ENCODE peak calls at places on chromosomes 11 and 22, in ten cellular contexts. C is stomach; I is H1; V is CD4-positive, alpha-beta memory T cell; Q is iPS DF 6.9; S is HCT116; K is thoracic aorta; M is SK-N-SH; D is kidney epithelial cell; J is heart left ventricle. Y is an unnamed sample. For H3K36me3, the result is how much of the 10 kb centered on the place peaks cover.

GRCh38 chr11:298406-299065 is 790 bp downstream of the IFITM5 start:
- DNase-seq in K (no peak), V (no peak), M (no peak), C (no peak), S (no peak), I (no peak), Q (no peak), J (peak), D (no peak), Y (peak)

GRCh38 chr22:41380993-41381328 is 781 bp upstream of the TEF start:
- DNase-seq in M (no peak), D (peak), J (peak), Q (no peak), S (peak), K (peak), V (no peak), C (peak), I (no peak), Y (no peak)

GRCh38 chr22:48823941-48824340 is 1003.7 kb downstream of the BRD1 start:
- DNase-seq in C (no peak), K (no peak), D (no peak), Q (no peak), M (no peak), V (no peak), J (no peak), S (no peak), I (no peak), Y (peak)

GRCh38 chr22:25202290-25202921 is 2.7 kb downstream of the CRYBB3 start:
- DNase-seq in C (peak), I (peak), Q (peak), S (peak), V (peak), M (peak), K (no peak), D (no peak), J (peak), Y (peak)

GRCh38 chr11:101960231-101960630 is 43.9 kb upstream of the ANGPTL5 start:
- DNase-seq in Q (no peak), M (no peak), K (no peak), I (no peak), D (no peak), J (no peak), V (no peak), S (no peak), C (no peak), Y (no peak)

GRCh38 chr11:77126861-77127673 is 979 bp upstream of the MYO7A start:
- DNase-seq in K (no peak), D (no peak), C (peak), Q (peak), J (peak), V (peak), S (no peak), I (peak), M (peak), Y (peak)

GRCh38 chr22:49933236-49933921 is 14.9 kb downstream of the CRELD2 start:
- DNase-seq in K (no peak), Q (no peak), V (no peak), I (no peak), J (peak), D (no peak), C (peak), M (peak), S (no peak), Y (peak)

GRCh38 chr22:28759861-28760560 is 12.5 kb upstream of the CCDC117 start:
- DNase-seq in Q (peak), I (no peak), M (no peak), K (no peak), C (no peak), D (no peak), J (no peak), S (no peak), V (no peak), Y (peak)

GRCh38 chr11:503179-503981 is 3.7 kb downstream of the RNH1 start:
- DNase-seq in S (no peak), D (no peak), J (peak), C (no peak), M (no peak), K (no peak), Q (no peak), V (no peak), I (no peak), Y (no peak)

GRCh38 chr11:131910491-131911387 is 540.3 kb downstream of the NTM start:
- DNase-seq in K (no peak), S (no peak), V (no peak), Q (no peak), J (no peak), D (no peak), C (no peak), I (peak), M (peak), Y (peak)

GRCh38 chr22:39818050-39818449 is 75.5 kb downstream of the ENTHD1 start:
- DNase-seq in M (no peak), J (no peak), Q (no peak), D (no peak), K (no peak), C (no peak), I (no peak), S (no peak), V (no peak), Y (no peak)

GRCh38 chr11:1258401-1259075 is 35.7 kb downstream of the MUC5B start:
- DNase-seq in I (no peak), D (no peak), K (no peak), J (no peak), Q (no peak), V (no peak), M (no peak), S (no peak), C (no peak), Y (no peak)

GRCh38 chr11:72685560-72686480 is 11.6 kb upstream of the PDE2A start:
- DNase-seq in M (peak), S (no peak), V (no peak), D (no peak), J (peak), C (no peak), Q (no peak), K (no peak), I (no peak), Y (no peak)

GRCh38 chr11:82557274-82557673 is 176.4 kb downstream of the FAM181B start:
- DNase-seq in I (no peak), D (no peak), V (no peak), C (no peak), J (peak), M (no peak), S (no peak), Q (no peak), K (no peak), Y (no peak)

GRCh38 chr11:122697636-122698167 is 42.2 kb downstream of the UBASH3B start:
- DNase-seq in K (no peak), Q (no peak), S (no peak), V (peak), I (no peak), D (peak), J (no peak), M (no peak), C (no peak), Y (no peak)

GRCh38 chr11:45593992-45594391 is 71.4 kb downstream of the CHST1 start:
- DNase-seq in S (peak), J (no peak), M (peak), K (no peak), V (no peak), D (no peak), C (no peak), Q (no peak), I (no peak), Y (peak)

GRCh38 chr11:68812526-68812925 is 29.2 kb downstream of the CPT1A start:
- DNase-seq in V (no peak), D (no peak), C (no peak), M (no peak), J (peak), Q (no peak), K (no peak), S (no peak), I (no peak), Y (no peak)

GRCh38 chr11:71379722-71380121 is 68.5 kb downstream of the DHCR7 start:
- DNase-seq in C (no peak), K (no peak), D (no peak), J (no peak), S (no peak), M (no peak), V (no peak), I (no peak), Q (no peak), Y (no peak)

GRCh38 chr11:2304156-2305139 is 2.6 kb downstream of the TSPAN32 start:
- DNase-seq in I (peak), M (peak), S (no peak), Q (no peak), J (no peak), D (no peak), K (no peak), V (no peak), C (peak), Y (peak)

GRCh38 chr11:116472661-116473060 is 300.1 kb downstream of the BUD13 start:
- DNase-seq in V (no peak), I (no peak), C (no peak), K (no peak), S (no peak), Q (no peak), J (no peak), D (no peak), M (no peak), Y (no peak)

GRCh38 chr22:22099833-22100812 is 117.5 kb upstream of the TOP3B start:
- DNase-seq in J (no peak), V (no peak), I (no peak), K (no peak), S (peak), M (no peak), D (no peak), Q (no peak), C (no peak), Y (peak)

GRCh38 chr22:27726344-27726725 is 75.2 kb downstream of the MN1 start:
- DNase-seq in Q (no peak), I (no peak), K (no peak), V (no peak), J (no peak), M (no peak), S (no peak), D (no peak), C (no peak), Y (no peak)

GRCh38 chr22:20458530-20459151 is 21.0 kb upstream of the SCARF2 start:
- DNase-seq in M (no peak), K (no peak), D (no peak), J (no peak), V (no peak), C (no peak), S (no peak), Q (no peak), I (no peak), Y (no peak)

GRCh38 chr11:106581399-106581798 is 436.9 kb downstream of the GUCY1A2 start:
- DNase-seq in Q (no peak), J (no peak), D (no peak), S (no peak), M (no peak), V (no peak), K (no peak), C (peak), I (no peak), Y (no peak)

GRCh38 chr11:134226806-134227325 is 2.4 kb downstream of the VPS26B start:
- DNase-seq in I (no peak), V (no peak), J (no peak), M (no peak), C (no peak), D (no peak), Q (no peak), S (no peak), K (no peak), Y (no peak)

GRCh38 chr11:130674686-130675085 is 226.2 kb downstream of the ADAMTS15 start:
- DNase-seq in D (no peak), J (no peak), K (no peak), M (no peak), C (no peak), I (no peak), Q (no peak), S (no peak), V (no peak), Y (no peak)

GRCh38 chr11:115316682-115317081 is 187.5 kb downstream of the CADM1 start:
- DNase-seq in K (no peak), S (no peak), Q (no peak), C (no peak), I (no peak), M (no peak), D (no peak), J (no peak), V (no peak), Y (no peak)

GRCh38 chr22:23793326-23793725 is 6.6 kb downstream of the SMARCB1 start:
- DNase-seq in M (peak), V (no peak), K (no peak), J (no peak), Q (no peak), D (no peak), C (no peak), I (no peak), S (no peak), Y (peak)

GRCh38 chr22:23800297-23801237 is 13.8 kb downstream of the SMARCB1 start:
- DNase-seq in Q (no peak), S (no peak), I (no peak), K (no peak), C (no peak), V (no peak), D (no peak), M (no peak), J (no peak), Y (peak)

GRCh38 chr22:23791737-23792645 is 5.2 kb downstream of the SMARCB1 start:
- DNase-seq in Q (no peak), K (no peak), S (no peak), C (no peak), D (no peak), I (no peak), J (no peak), V (no peak), M (peak), Y (peak)

GRCh38 chr22:23801238-23801821 is 14.6 kb downstream of the SMARCB1 start:
- DNase-seq in Q (no peak), D (no peak), I (no peak), S (no peak), J (no peak), V (no peak), M (no peak), C (no peak), K (no peak), Y (peak)

GRCh38 chr22:23796461-23796860 is 9.7 kb downstream of the SMARCB1 start:
- DNase-seq in J (no peak), K (no peak), M (peak), Q (no peak), S (no peak), D (no peak), V (no peak), I (no peak), C (no peak), Y (peak)
- H3K36me3 ChIP-seq in J (under half), K (under half), M (under half), Q (under half), S (under half), D (under half), V (under half), I (half or more), C (half or more), Y (under half)

GRCh38 chr11:47216141-47216798 is 1.5 kb downstream of the DDB2 start:
- DNase-seq in Q (no peak), K (peak), V (peak), C (peak), M (peak), S (peak), I (no peak), J (peak), D (peak), Y (no peak)
- H3K36me3 ChIP-seq in Q (under half), K (under half), V (under half), C (under half), M (under half), S (under half), I (under half), J (under half), D (under half), Y (under half)

GRCh38 chr11:47955356-47955755 is 25.0 kb upstream of the PTPRJ start:
- DNase-seq in K (no peak), J (no peak), D (no peak), M (no peak), V (no peak), S (no peak), C (no peak), Q (no peak), I (no peak), Y (no peak)
- H3K36me3 ChIP-seq in K (under half), J (under half), D (under half), M (under half), V (under half), S (under half), C (under half), Q (under half), I (under half), Y (under half)

GRCh38 chr11:107592813-107593212 is 1.9 kb downstream of the ELMOD1 start:
- DNase-seq in J (no peak), Q (no peak), C (no peak), I (no peak), K (no peak), M (no peak), S (no peak), V (no peak), D (no peak), Y (peak)
- H3K36me3 ChIP-seq in J (under half), Q (under half), C (under half), I (under half), K (under half), M (under half), S (under half), V (under half), D (under half), Y (under half)

GRCh38 chr22:43136801-43137200 is 6.4 kb downstream of the MCAT start:
- DNase-seq in K (no peak), I (no peak), J (no peak), M (no peak), Q (no peak), V (no peak), C (no peak), D (no peak), S (no peak), Y (no peak)
- H3K36me3 ChIP-seq in K (under half), I (half or more), J (under half), M (under half), Q (under half), V (under half), C (half or more), D (under half), S (half or more), Y (under half)

DNA sequence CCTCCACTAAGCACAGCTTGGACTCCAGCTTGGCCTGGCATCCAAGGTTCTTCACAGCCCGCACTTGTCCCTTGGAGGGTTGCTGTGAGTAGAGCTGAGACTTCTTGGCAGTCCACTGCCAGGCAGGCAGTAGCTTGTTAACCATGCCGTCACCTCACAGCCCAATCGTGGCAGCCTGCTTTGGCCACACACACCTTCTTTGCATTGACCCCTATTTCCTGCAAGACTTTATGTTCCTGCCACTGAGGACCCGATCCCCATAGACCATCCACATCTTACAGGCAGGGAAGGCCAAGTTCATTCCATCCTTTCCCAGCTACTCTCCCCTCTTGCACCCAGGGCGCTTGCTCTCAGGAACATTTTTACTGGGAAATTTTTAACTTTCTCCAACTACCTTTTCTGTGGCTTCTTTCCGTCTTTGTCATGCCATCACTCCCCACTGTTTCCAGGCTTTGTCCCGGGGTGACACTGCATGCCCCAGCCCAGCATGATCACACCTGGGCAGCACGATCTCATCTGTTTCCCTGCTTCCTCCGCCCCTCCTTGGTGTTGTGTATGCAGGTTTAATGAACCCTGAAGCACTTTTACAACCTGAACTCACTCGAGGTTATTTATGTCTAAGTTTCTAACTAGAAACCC is 2.6 kb upstream of the PYGM start:
- DNase-seq in D (peak), J (no peak), C (peak), I (no peak), K (no peak), S (no peak), M (peak), V (no peak), Q (no peak), Y (peak)
- H3K36me3 ChIP-seq in D (under half), J (under half), C (half or more), I (under half), K (under half), S (under half), M (under half), V (under half), Q (under half), Y (under half)

GRCh38 chr11:65429069-65429681 is 6.6 kb downstream of the NEAT1 start:
- DNase-seq in I (no peak), Q (no peak), J (no peak), C (peak), K (no peak), V (no peak), M (no peak), D (no peak), S (no peak), Y (no peak)

GRCh38 chr11:65432133-65432650 is 9.6 kb downstream of the NEAT1 start:
- DNase-seq in C (no peak), D (no peak), I (no peak), S (no peak), M (no peak), Q (no peak), J (no peak), K (no peak), V (no peak), Y (no peak)

GRCh38 chr11:65431452-65432132 is 9.0 kb downstream of the NEAT1 start:
- DNase-seq in J (no peak), M (no peak), K (no peak), C (no peak), D (no peak), Q (no peak), I (no peak), V (peak), S (no peak), Y (no peak)

GRCh38 chr11:65429724-65430405 is 7.3 kb downstream of the NEAT1 start:
- DNase-seq in V (peak), I (no peak), M (no peak), J (peak), D (no peak), C (peak), K (no peak), Q (no peak), S (no peak), Y (peak)

GRCh38 chr11:65430406-65431217 is 8.0 kb downstream of the NEAT1 start:
- DNase-seq in M (no peak), K (no peak), I (no peak), D (no peak), V (peak), J (no peak), S (no peak), C (peak), Q (no peak), Y (no peak)
- H3K36me3 ChIP-seq in M (half or more), K (under half), I (under half), D (under half), V (under half), J (under half), S (under half), C (under half), Q (under half), Y (under half)

Y was measured in H7.